ENCODE peak calls at places on chromosome 10, in six cellular contexts. U, Q, P, D, H and B are unnamed samples.

GRCh38 chr10:59557642-59558041 is 152.0 kb downstream of the SLC16A9 start:
- DNase-seq in U (no peak), Q (no peak), P (no peak), D (no peak), H (no peak), B (no peak)

GRCh38 chr10:42544945-42545344 is 93.4 kb downstream of the ZNF33B start:
- DNase-seq in U (no peak), Q (no peak), P (no peak), D (no peak), H (no peak), B (no peak)

GRCh38 chr10:131725736-131726459 is 174.9 kb upstream of the PPP2R2D start:
- DNase-seq in U (no peak), Q (peak; percentile 37), P (peak; percentile 36), D (no peak), H (peak; percentile 31), B (peak; percentile 25)

GRCh38 chr10:126609566-126609965 is 60.9 kb downstream of the C10orf90 start:
- DNase-seq in U (no peak), Q (no peak), P (no peak), D (no peak), H (no peak), B (peak; percentile 54)

GRCh38 chr10:119211625-119212441 is 4.5 kb downstream of the GRK5 start:
- DNase-seq in U (no peak), Q (no peak), P (no peak), D (no peak), H (no peak), B (no peak)

GRCh38 chr10:124875596-124875995 is 66.3 kb upstream of the ZRANB1 start:
- DNase-seq in U (peak; percentile 2), Q (no peak), P (no peak), D (peak; percentile 7), H (no peak), B (no peak)

GRCh38 chr10:15452545-15452944 is 81.5 kb upstream of the FAM171A1 start:
- DNase-seq in U (no peak), Q (no peak), P (no peak), D (no peak), H (no peak), B (no peak)

GRCh38 chr10:70693619-70694286 is 21.4 kb downstream of the ADAMTS14 start:
- DNase-seq in U (peak; percentile 95), Q (no peak), P (peak; percentile 78), D (no peak), H (no peak), B (no peak)

GRCh38 chr10:118096022-118096421 is 49.3 kb upstream of the RAB11FIP2 start:
- DNase-seq in U (no peak), Q (no peak), P (no peak), D (no peak), H (no peak), B (no peak)

DNA sequence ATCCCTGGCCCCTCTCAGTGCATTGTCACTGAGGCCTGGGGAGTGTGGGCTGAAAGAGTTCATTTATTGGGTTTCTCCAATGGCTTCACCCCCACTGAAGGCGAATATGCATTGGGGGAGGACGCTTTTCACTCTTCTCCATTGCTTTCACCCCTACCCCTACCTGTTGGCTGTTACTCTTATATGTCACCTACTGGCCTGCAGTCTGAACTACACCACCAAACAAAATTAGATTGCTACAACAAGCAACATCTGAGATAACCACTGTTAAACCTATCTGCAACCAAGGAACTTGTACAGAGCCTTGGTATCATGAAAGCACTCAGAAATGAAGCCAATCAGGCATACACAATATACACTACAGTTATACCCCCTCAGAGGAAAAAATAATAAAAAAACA is 203.7 kb downstream of the REEP3 start:
- DNase-seq in U (no peak), Q (no peak), P (no peak), D (peak; percentile 35), H (no peak), B (no peak)
- TF ChIP-seq CTCF in U (no peak), Q (no peak), P (no peak), D (peak; percentile 74), H (peak; percentile 60), B (no peak)

GRCh38 chr10:78438094-78438906 is 404.6 kb downstream of the RPS24 start:
- DNase-seq in U (no peak), Q (no peak), P (no peak), D (no peak), H (no peak), B (no peak)
- TF ChIP-seq CTCF in U (no peak), Q (no peak), P (no peak), D (peak; percentile 77), H (peak; percentile 24), B (no peak)

DNA sequence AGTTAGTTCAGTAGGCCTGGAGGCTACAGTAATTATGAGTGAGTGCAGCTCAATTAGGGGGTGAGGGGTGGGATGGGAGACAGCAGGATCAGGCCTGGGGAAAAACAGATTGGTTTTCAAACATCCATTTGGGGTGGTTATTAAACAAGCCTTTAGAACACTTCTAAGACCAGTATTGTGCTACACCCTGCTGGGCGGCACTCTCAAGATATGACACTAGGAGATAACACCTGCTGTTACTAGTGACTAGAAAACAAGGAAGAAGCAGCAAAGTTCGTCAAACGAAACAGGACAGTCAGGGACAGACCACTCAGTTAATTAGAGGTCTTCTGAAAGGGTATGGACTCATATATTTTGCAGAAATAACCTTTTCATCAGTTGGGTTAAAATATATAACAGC is 353.6 kb downstream of the PTEN start:
- DNase-seq in U (no peak), Q (no peak), P (no peak), D (no peak), H (no peak), B (no peak)
- TF ChIP-seq CTCF in U (no peak), Q (no peak), P (no peak), D (no peak), H (no peak), B (no peak)

GRCh38 chr10:122998934-122999333 is 9.7 kb downstream of the IKZF5 start:
- DNase-seq in U (no peak), Q (no peak), P (no peak), D (no peak), H (no peak), B (no peak)
- TF ChIP-seq CTCF in U (no peak), Q (no peak), P (no peak), D (no peak), H (no peak), B (no peak)

GRCh38 chr10:104056619-104057273 is 28.9 kb downstream of the COL17A1 start:
- DNase-seq in U (no peak), Q (no peak), P (no peak), D (no peak), H (peak; percentile 53), B (no peak)
- TF ChIP-seq CTCF in U (no peak), Q (no peak), P (no peak), D (peak; percentile 14), H (peak; percentile 49), B (no peak)

DNA sequence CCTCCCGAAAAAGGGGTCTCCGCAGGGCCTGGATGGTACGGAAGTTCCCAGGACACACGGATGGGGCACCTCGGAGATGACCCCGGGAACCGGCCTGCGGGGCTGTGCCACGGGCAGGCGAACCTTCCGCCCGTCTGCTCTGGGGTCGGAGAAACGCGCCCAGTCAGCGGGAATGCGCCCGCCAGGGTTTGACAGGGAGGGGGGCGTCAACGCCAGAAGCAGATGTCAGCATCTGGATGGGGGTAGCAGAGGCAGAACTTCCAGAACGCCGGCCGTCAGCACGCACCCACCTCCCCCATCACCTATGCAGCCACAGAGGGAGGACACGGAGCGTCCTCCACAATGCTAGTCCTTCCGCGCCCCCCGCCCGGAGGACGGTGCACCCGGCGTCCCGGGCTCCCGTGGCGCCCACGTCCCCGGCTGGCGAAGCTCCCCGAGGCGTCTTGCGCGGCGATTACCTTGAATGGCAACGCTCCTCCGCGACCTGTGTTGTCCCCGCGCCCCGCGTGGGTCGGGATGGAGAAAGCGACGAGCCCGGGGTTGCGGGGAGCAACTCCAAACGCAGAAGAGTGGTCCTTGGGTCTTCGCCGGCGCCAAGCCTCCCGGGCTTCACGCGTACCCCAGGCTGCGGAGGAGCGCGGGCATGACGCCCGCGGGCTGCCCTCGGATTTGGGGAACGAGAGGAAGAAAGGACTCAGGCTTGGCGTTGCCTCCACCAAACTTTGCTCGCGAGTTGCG is 571 bp downstream of the FGFR2 start:
- DNase-seq in U (no peak), Q (no peak), P (peak; percentile 71), D (no peak), H (no peak), B (no peak)
- TF ChIP-seq CTCF in U (no peak), Q (no peak), P (no peak), D (no peak), H (no peak), B (no peak)

GRCh38 chr10:113459672-113460280 is 93.1 kb upstream of the HABP2 start:
- DNase-seq in U (no peak), Q (no peak), P (no peak), D (no peak), H (no peak), B (no peak)

GRCh38 chr10:113458944-113459343 is 93.9 kb upstream of the HABP2 start:
- DNase-seq in U (no peak), Q (no peak), P (no peak), D (no peak), H (no peak), B (no peak)

GRCh38 chr10:113456741-113457140 is 96.1 kb upstream of the HABP2 start:
- DNase-seq in U (no peak), Q (no peak), P (no peak), D (no peak), H (no peak), B (no peak)

GRCh38 chr10:113457408-113457807 is 95.4 kb upstream of the HABP2 start:
- DNase-seq in U (no peak), Q (no peak), P (no peak), D (no peak), H (no peak), B (no peak)

GRCh38 chr10:113458461-113458860 is 94.4 kb upstream of the HABP2 start:
- DNase-seq in U (no peak), Q (no peak), P (no peak), D (no peak), H (no peak), B (no peak)
- TF ChIP-seq CTCF in U (no peak), Q (no peak), P (no peak), D (no peak), H (no peak), B (no peak)